ENCODE peak calls at places on chromosomes 13 and 19, in eight cellular contexts. X is body of pancreas; V is transverse colon; M is SJCRH30; H is OCI-LY7; T is heart left ventricle; O is CD8-positive, alpha-beta T cell; B is lung. S is an unnamed sample.
A peak's percentile ranks its signal among the peaks of the same experiment; 100 is the strongest.

GRCh38 chr13:100314132-100314910 is 225.4 kb downstream of the PCCA start:
- DNase-seq in X (no peak), V (no peak), M (no peak), H (no peak), T (no peak), O (no peak), B (no peak), S (no peak)

GRCh38 chr19:35278578-35279284 is 3.6 kb upstream of the HAMP start:
- DNase-seq in X (no peak), V (no peak), M (no peak), H (no peak), T (no peak), O (no peak), B (no peak), S (no peak)

GRCh38 chr19:38669532-38669931 is 22.1 kb downstream of the ACTN4 start:
- DNase-seq in X (no peak), V (no peak), M (no peak), H (no peak), T (no peak), O (peak; percentile 37), B (no peak), S (no peak)

GRCh38 chr13:97005631-97006262 is 11.5 kb upstream of the OXGR1 start:
- DNase-seq in X (no peak), V (no peak), M (peak; percentile 10), H (no peak), T (no peak), O (no peak), B (no peak), S (no peak)

GRCh38 chr19:16384688-16385087 is 60.1 kb downstream of the KLF2 start:
- DNase-seq in X (peak; percentile 13), V (no peak), M (no peak), H (no peak), T (no peak), O (no peak), B (no peak), S (no peak)

GRCh38 chr19:17041994-17042393 is 15.4 kb upstream of the CPAMD8 start:
- DNase-seq in X (no peak), V (peak; percentile 24), M (no peak), H (no peak), T (peak; percentile 66), O (no peak), B (no peak), S (no peak)

GRCh38 chr13:112356190-112356589 is 20.0 kb upstream of the SPACA7 start:
- DNase-seq in X (no peak), V (no peak), M (no peak), H (no peak), T (no peak), O (no peak), B (no peak), S (no peak)

GRCh38 chr19:44951179-44952159 is 3.7 kb upstream of the CLPTM1 start:
- DNase-seq in X (peak; percentile 75), V (peak; percentile 54), M (peak; percentile 90), H (peak; percentile 88), T (peak; percentile 63), O (peak; percentile 39), B (peak; percentile 64), S (peak; percentile 68)

GRCh38 chr19:14127929-14128509 is 8.4 kb downstream of the ASF1B start:
- DNase-seq in X (peak; percentile 41), V (no peak), M (no peak), H (peak; percentile 67), T (peak; percentile 47), O (no peak), B (no peak), S (no peak)

GRCh38 chr13:106418556-106418955 is 116.9 kb downstream of the EFNB2 start:
- DNase-seq in X (no peak), V (no peak), M (no peak), H (no peak), T (no peak), O (no peak), B (no peak), S (no peak)

GRCh38 chr19:55581145-55581827 is 638 bp upstream of the ZNF579 start:
- DNase-seq in X (peak; percentile 50), V (no peak), M (no peak), H (no peak), T (no peak), O (no peak), B (no peak), S (no peak)

GRCh38 chr19:2811221-2811722 is 8.4 kb upstream of the ZNF554 start:
- DNase-seq in X (no peak), V (peak; percentile 77), M (no peak), H (no peak), T (no peak), O (no peak), B (no peak), S (no peak)

DNA sequence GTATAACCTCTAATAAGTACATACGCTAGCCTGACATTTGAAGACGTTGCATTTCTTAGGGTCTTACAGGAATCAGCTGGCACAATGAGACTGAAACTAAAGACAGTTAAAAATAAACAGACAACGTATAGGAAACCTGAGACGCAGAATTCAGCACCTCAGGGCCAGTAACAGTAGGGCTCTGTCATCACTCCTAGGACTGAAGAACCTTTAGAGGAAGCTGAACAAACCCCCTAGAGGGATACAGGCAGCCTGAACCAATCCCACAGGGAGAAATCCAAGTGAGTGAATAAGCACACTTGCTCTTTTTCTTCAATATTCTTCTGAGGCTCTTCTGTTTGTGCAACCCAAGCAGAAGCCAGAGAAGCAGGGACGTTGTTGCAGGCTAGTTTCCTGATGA is 53.9 kb upstream of the KLHL1 start:
- DNase-seq in X (no peak), V (no peak), M (peak; percentile 82), H (no peak), T (no peak), O (no peak), B (no peak), S (no peak)
- H3K4me1 ChIP-seq in X (no peaks in the 10 kb centered on the region), V (no peaks in the 10 kb centered on the region), M (peaks cover 2% of the 10 kb centered on the region), H (no peaks in the 10 kb centered on the region), T (no peaks in the 10 kb centered on the region), O (no peaks in the 10 kb centered on the region), B (no peaks in the 10 kb centered on the region), S (no peaks in the 10 kb centered on the region)

GRCh38 chr19:52590728-52591127 is 20.6 kb downstream of the ZNF701 start:
- DNase-seq in X (no peak), V (no peak), M (no peak), H (no peak), T (no peak), O (no peak), B (no peak), S (no peak)

DNA sequence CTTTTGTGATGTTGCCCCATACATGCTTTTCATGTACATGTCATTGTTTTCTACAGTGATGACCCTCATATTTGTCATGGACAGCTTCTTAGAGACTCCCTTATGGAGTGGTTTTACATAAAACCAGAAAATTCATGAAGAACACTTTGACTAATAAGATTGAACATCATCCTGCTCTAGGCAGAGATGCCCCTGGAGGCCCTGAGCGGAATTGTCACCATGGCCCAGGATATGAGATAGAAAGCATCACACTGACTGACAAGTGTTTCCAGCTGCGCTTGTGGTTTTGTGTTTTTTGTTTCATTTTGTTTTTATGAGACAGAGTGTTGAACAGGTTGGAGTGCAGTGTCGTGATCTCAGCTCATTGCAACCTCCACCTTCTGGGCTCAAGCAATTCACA is 22.2 kb downstream of the ZNF701 start:
- DNase-seq in X (no peak), V (no peak), M (no peak), H (no peak), T (no peak), O (no peak), B (no peak), S (no peak)
- H3K27ac ChIP-seq in X (no peak overlapping the region), V (no peak overlapping the region), M (no peak overlapping the region), H (no peak overlapping the region), T (no peak overlapping the region), O (no peak overlapping the region), B (no peak overlapping the region), S (no peak overlapping the region)

GRCh38 chr13:114235697-114236096 is 1.0 kb downstream of the CDC16 start:
- DNase-seq in X (no peak), V (no peak), M (peak; percentile 10), H (no peak), T (no peak), O (no peak), B (no peak), S (no peak)

GRCh38 chr13:114234645-114235421 is at the start of gene CDC16:
- DNase-seq in X (peak; percentile 95), V (peak; percentile 95), M (peak; percentile 94), H (peak; percentile 88), T (peak; percentile 93), O (peak; percentile 72), B (peak; percentile 94), S (peak; percentile 88)

GRCh38 chr13:114234266-114234644 is 442 bp upstream of the CDC16 start:
- DNase-seq in X (no peak), V (no peak), M (peak; percentile 9), H (no peak), T (no peak), O (no peak), B (no peak), S (no peak)

GRCh38 chr13:114236224-114236623 is 1.5 kb downstream of the CDC16 start:
- DNase-seq in X (no peak), V (no peak), M (no peak), H (no peak), T (no peak), O (no peak), B (no peak), S (no peak)

DNA sequence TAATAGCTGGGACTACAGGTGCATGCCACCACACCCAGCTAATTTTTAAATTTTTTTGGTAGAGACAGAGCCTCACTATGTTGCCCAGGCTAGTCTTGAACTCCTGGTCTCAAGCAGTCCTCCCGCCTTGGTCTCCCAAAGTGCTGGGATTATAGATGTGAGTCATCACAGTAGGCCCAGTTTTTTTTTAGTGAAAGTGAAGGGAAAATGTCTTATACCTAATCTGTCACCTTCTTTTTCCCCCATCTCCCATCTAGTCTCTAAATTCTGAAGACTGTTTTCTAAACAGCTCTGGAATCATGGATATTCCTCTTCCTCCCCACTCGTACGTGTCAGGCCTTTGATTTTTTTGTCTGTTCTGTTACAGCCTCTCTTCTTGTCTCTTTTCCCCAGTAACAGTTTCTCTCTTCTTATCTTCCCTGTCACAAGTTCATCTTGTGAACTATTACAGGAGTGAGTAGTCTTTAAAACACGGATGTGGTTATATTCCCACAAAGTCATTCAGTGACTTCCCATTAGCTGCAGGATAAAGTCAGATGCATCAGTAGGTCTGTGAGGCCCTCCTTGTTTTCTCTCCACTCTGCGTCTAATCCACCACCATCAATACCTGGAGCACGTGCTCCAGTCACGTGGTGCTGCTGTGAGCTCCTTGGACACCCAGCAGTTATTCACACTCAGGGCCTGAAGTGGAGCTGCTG is 2.9 kb downstream of the CDC16 start:
- DNase-seq in X (no peak), V (no peak), M (no peak), H (no peak), T (no peak), O (no peak), B (no peak), S (no peak)
- H3K36me3 ChIP-seq in X (peaks cover 39% of the 10 kb centered on the region), V (no peaks in the 10 kb centered on the region), M (peaks cover 31% of the 10 kb centered on the region), H (peaks cover 59% of the 10 kb centered on the region), T (peaks cover 52% of the 10 kb centered on the region), O (peaks cover 37% of the 10 kb centered on the region), B (peaks cover 31% of the 10 kb centered on the region), S (peaks cover 29% of the 10 kb centered on the region)

DNA sequence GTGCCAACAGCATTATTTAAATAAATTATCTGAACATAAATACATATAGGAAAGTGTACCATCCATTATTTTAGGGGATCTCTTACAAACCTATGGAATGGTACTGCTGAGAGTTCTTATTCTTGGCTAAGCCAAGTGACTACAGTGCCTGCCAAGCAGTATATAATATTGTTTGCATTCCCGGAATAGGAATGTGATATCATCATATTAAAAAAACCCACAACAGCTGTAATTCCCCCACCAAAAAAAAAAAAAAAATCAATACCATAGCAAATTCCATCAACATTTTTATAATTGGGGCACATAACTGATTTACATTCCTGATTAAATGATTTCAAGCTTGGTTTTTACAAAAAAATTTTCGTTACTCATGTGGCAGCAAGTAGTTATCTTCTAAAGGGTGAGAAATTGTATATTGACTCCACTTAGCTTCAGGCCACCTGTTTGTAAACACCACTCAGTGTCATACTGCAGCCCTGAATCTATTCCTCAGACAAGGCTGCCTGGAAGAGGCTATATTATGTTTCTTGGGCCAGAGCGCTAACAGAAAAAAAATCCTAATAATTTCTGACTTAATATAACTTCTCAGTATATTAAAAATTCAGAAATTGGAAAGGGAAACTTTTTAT is 278.1 kb downstream of the DNAJC15 start:
- DNase-seq in X (no peak), V (no peak), M (peak; percentile 84), H (no peak), T (no peak), O (no peak), B (no peak), S (no peak)
- H3K4me1 ChIP-seq in X (peaks cover 7% of the 10 kb centered on the region), V (peaks cover 6% of the 10 kb centered on the region), M (peaks cover 55% of the 10 kb centered on the region), H (no peaks in the 10 kb centered on the region), T (peaks cover 9% of the 10 kb centered on the region), O (no peaks in the 10 kb centered on the region), B (peaks cover 3% of the 10 kb centered on the region), S (no peaks in the 10 kb centered on the region)